ENCODE peak calls at places on chromosomes 11 and 22, in six cellular contexts. X is mammary epithelial cell; Z is uterus; T is CD8-positive, alpha-beta T cell; Q is spleen; N is gastrocnemius medialis. U is an unnamed sample.

GRCh38 chr11:8906629-8907028 is 4.4 kb upstream of the AKIP1 start:
- DNase-seq in T (no peak), Z (no peak), Q (no peak), N (no peak), X (peak; percentile 92), U (no peak)

GRCh38 chr11:64400096-64400495 is 41.1 kb downstream of the RPS6KA4 start:
- DNase-seq in Q (no peak), N (no peak), T (no peak), X (peak; percentile 49), Z (no peak), U (peak; percentile 4)

GRCh38 chr11:15698855-15699254 is 584.1 kb downstream of the INSC start:
- DNase-seq in Z (no peak), X (no peak), T (no peak), N (no peak), Q (no peak), U (no peak)

GRCh38 chr22:28560005-28560742 is 119.5 kb downstream of the TTC28 start:
- DNase-seq in T (no peak), Z (no peak), N (no peak), Q (no peak), X (peak; percentile 50), U (no peak)

GRCh38 chr11:45163956-45164575 is 17.6 kb downstream of the PRDM11 start:
- DNase-seq in Q (peak; percentile 43), T (no peak), Z (no peak), X (no peak), N (no peak), U (no peak)

GRCh38 chr22:19378362-19378711 is 53.2 kb downstream of the HIRA start:
- DNase-seq in Q (no peak), T (no peak), Z (no peak), N (no peak), X (no peak), U (no peak)

GRCh38 chr11:128515766-128516466 is 71.4 kb downstream of the ETS1 start:
- DNase-seq in Q (no peak), X (no peak), T (no peak), N (no peak), Z (no peak), U (no peak)

GRCh38 chr22:25745341-25746011 is 3.5 kb downstream of the MYO18B start:
- DNase-seq in N (no peak), Q (no peak), X (peak; percentile 66), Z (no peak), T (no peak), U (no peak)

GRCh38 chr11:13105237-13105844 is 96.2 kb downstream of the RASSF10 start:
- DNase-seq in Z (peak; percentile 23), X (no peak), N (no peak), T (no peak), Q (no peak), U (peak; percentile 74)

GRCh38 chr11:47355283-47356128 is 3.0 kb upstream of the MYBPC3 start:
- DNase-seq in T (no peak), X (peak; percentile 78), N (peak; percentile 97), Z (peak; percentile 93), Q (peak; percentile 90), U (peak; percentile 94)

GRCh38 chr11:45924927-45925326 is 2.5 kb downstream of the LARGE2 start:
- DNase-seq in T (no peak), Q (no peak), N (no peak), X (no peak), Z (no peak), U (no peak)

DNA sequence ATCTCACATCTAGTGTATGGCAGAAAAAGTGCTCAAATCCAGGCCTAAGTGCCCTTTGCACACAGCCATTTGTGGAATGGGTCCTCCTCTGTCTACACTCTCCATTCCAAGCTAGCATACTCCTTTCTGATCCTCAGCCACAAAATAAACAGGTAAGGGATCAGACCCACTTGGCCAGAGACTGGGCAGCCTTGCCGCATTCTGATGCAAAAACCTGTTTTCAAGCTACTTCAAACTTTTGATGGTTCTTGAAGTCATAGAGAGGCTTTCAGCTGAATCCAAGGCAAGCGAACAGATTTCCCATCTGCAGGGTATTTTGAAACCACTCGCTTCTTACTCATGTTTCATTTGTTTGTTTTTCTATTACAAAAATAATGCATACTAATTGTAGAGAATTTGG is 136.6 kb upstream of the NAV2 start:
- DNase-seq in X (no peak), Q (no peak), N (no peak), Z (no peak), T (no peak), U (no peak)
- H3K27ac ChIP-seq in X (no peak overlapping the region), Q (no peak overlapping the region), N (no peak overlapping the region), Z (peak overlapping the region; percentile 98), T (no peak overlapping the region), U (no peak overlapping the region)

GRCh38 chr11:114187173-114187572 is 109.0 kb upstream of the NNMT start:
- DNase-seq in Z (no peak), X (no peak), T (no peak), N (no peak), Q (no peak), U (no peak)
- H3K4me3 ChIP-seq in Z (no peak overlapping the region), X (no peak overlapping the region), T (no peak overlapping the region), N (no peak overlapping the region), Q (no peak overlapping the region), U (no peak overlapping the region)

DNA sequence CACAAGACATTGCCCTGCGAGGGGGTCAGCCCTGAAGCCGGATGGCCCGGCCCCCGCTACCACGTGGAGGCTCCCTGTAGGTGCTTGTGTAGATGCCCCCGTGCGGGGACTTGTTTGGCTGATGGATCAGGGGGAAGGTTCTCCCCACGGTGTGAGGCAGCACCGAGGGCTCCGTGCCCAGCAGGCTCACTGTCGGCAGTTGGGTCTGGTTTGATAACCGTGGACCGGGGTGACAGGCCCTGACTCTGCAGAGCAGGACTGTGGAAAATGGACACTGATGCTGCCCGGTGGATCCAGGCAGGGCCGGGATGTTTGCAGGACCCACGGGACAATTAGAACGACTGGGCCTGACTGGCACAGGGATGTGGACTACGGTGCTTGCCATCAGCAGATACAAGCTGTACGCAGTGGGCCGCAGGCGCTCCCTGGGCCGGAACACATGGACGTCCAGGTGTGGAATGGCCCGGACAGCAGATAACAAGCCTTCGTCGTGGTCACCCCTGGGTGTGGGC is 19.0 kb downstream of the KCNQ1 start:
- DNase-seq in Q (peak; percentile 71), Z (no peak), X (no peak), T (no peak), N (no peak), U (no peak)
- H3K27ac ChIP-seq in Q (no peak overlapping the region), Z (no peak overlapping the region), X (no peak overlapping the region), T (no peak overlapping the region), N (no peak overlapping the region), U (peak overlapping the region; percentile 24)

GRCh38 chr11:62539238-62539925 is 7.2 kb downstream of the AHNAK start:
- DNase-seq in X (peak; percentile 86), Z (peak; percentile 91), T (peak; percentile 62), Q (no peak), N (peak; percentile 74), U (peak; percentile 84)
- H3K4me3 ChIP-seq in X (peak overlapping the region; percentile 37), Z (peak overlapping the region; percentile 24), T (no peak overlapping the region), Q (peak overlapping the region; percentile 98), N (peak overlapping the region; percentile 95), U (peak overlapping the region; percentile 9)

GRCh38 chr22:46736705-46737104 is 1.3 kb downstream of the CERK start:
- DNase-seq in X (no peak), Q (no peak), Z (no peak), N (no peak), T (no peak), U (no peak)
- H3K27ac ChIP-seq in X (no peak overlapping the region), Q (peak overlapping the region; percentile 95), Z (peak overlapping the region; percentile 92), N (peak overlapping the region; percentile 89), T (peak overlapping the region; percentile 59), U (peak overlapping the region; percentile 87)

GRCh38 chr11:109123811-109124787 is 297.9 kb upstream of the C11orf87 start:
- DNase-seq in X (no peak), Q (no peak), T (no peak), Z (no peak), N (no peak), U (no peak)
- H3K4me3 ChIP-seq in X (no peak overlapping the region), Q (no peak overlapping the region), T (no peak overlapping the region), Z (no peak overlapping the region), N (no peak overlapping the region), U (no peak overlapping the region)

DNA sequence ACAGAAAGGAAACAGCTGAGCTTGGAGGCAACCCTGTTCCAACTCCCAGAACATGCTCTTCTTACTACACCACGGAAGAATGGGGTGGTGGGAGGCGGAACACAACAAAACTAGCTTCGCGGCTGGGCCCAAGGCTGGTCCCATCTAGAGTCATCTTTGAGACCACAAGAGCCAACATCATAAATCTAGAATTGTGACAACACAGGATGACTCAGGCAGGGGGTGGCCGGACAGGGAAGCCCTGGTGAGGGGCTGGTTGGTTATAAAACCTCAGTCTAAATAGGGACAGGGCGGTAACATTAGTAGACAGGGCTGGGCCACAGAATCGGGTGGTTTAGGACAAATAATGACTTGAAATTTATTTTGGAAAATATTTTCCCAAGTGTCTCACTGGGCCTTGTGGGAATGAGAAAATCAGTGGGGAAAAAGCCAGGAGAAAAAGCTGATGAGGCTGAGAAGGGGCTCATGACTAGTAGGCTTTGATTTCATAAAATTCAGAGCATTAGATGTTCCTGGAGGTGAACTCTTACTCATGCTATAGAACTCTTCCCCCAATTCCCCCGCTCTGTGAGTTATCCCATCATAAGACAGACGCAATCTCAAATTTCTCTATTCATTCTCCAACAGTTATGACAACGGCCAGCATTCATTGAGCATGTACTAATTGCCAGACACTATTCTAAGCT is 151.8 kb upstream of the TIMP3 start:
- DNase-seq in Q (no peak), N (peak; percentile 59), X (no peak), Z (peak; percentile 76), T (no peak), U (no peak)
- H3K27ac ChIP-seq in Q (no peak overlapping the region), N (peak overlapping the region; percentile 42), X (no peak overlapping the region), Z (peak overlapping the region; percentile 77), T (no peak overlapping the region), U (no peak overlapping the region)

GRCh38 chr11:65524010-65524746 is 705 bp upstream of the SCYL1 start:
- DNase-seq in Z (peak; percentile 70), T (no peak), Q (peak; percentile 88), X (peak; percentile 18), N (peak; percentile 48), U (no peak)
- H3K4me3 ChIP-seq in Z (peak overlapping the region; percentile 24), T (peak overlapping the region; percentile 60), Q (peak overlapping the region; percentile 97), X (peak overlapping the region; percentile 20), N (peak overlapping the region; percentile 46), U (no peak overlapping the region)

U was measured in small intestine.